ENCODE peak calls at places on chromosome 19, in eight cellular contexts. One of them, this sample, is unnamed.
A peak's percentile ranks its signal among the peaks of the same experiment; 100 is the strongest.

GRCh38 chr19:42152285-42152684 is 20.0 kb upstream of the POU2F2 start:
- DNase-seq in dermis blood vessel endothelial cell: no peak
- DNase-seq in natural killer cell: no peak
- DNase-seq in GM03348: no peak
- DNase-seq in activated CD4-positive, alpha-beta T cell treated with anti-CD3 and anti-CD28 coated beads, Interleukin-2, amount 10 ng/mL, durations not matched to agents 24 days and 14 days: no peak
- DNase-seq in Karpas-422: no peak
- DNase-seq in GDM1: no peak
- DNase-seq in COR-L47: no peak
- DNase-seq in this sample: no peak

GRCh38 chr19:4201798-4202197 is 19.3 kb downstream of the ANKRD24 start:
- DNase-seq in GDM1: no peak
- DNase-seq in natural killer cell: no peak
- DNase-seq in activated CD4-positive, alpha-beta T cell treated with anti-CD3 and anti-CD28 coated beads, Interleukin-2, amount 10 ng/mL, durations not matched to agents 24 days and 14 days: no peak
- DNase-seq in COR-L47: no peak
- DNase-seq in dermis blood vessel endothelial cell: no peak
- DNase-seq in GM03348: no peak
- DNase-seq in Karpas-422: no peak
- DNase-seq in this sample: no peak

GRCh38 chr19:43290568-43291359 is 21.4 kb upstream of the PSG9 start:
- DNase-seq in natural killer cell: no peak
- DNase-seq in Karpas-422: no peak
- DNase-seq in activated CD4-positive, alpha-beta T cell treated with anti-CD3 and anti-CD28 coated beads, Interleukin-2, amount 10 ng/mL, durations not matched to agents 24 days and 14 days: peak; percentile 69
- DNase-seq in COR-L47: no peak
- DNase-seq in dermis blood vessel endothelial cell: peak; percentile 11
- DNase-seq in GM03348: no peak
- DNase-seq in GDM1: no peak
- DNase-seq in this sample: no peak

GRCh38 chr19:51777570-51778460 is 16.8 kb downstream of the FPR2 start:
- DNase-seq in GM03348: peak; percentile 83
- DNase-seq in natural killer cell: no peak
- DNase-seq in GDM1: peak; percentile 66
- DNase-seq in activated CD4-positive, alpha-beta T cell treated with anti-CD3 and anti-CD28 coated beads, Interleukin-2, amount 10 ng/mL, durations not matched to agents 24 days and 14 days: peak; percentile 77
- DNase-seq in COR-L47: peak; percentile 37
- DNase-seq in Karpas-422: peak; percentile 93
- DNase-seq in dermis blood vessel endothelial cell: peak; percentile 88
- DNase-seq in this sample: peak; percentile 89

GRCh38 chr19:35055715-35056179 is 14.2 kb downstream of the HPN start:
- DNase-seq in activated CD4-positive, alpha-beta T cell treated with anti-CD3 and anti-CD28 coated beads, Interleukin-2, amount 10 ng/mL, durations not matched to agents 24 days and 14 days: no peak
- DNase-seq in COR-L47: peak; percentile 44
- DNase-seq in natural killer cell: no peak
- DNase-seq in dermis blood vessel endothelial cell: no peak
- DNase-seq in Karpas-422: peak; percentile 67
- DNase-seq in GM03348: no peak
- DNase-seq in GDM1: no peak
- DNase-seq in this sample: no peak

GRCh38 chr19:1232652-1233360 is 5.0 kb downstream of the CBARP start:
- DNase-seq in dermis blood vessel endothelial cell: peak; percentile 73
- DNase-seq in GM03348: no peak
- DNase-seq in COR-L47: no peak
- DNase-seq in activated CD4-positive, alpha-beta T cell treated with anti-CD3 and anti-CD28 coated beads, Interleukin-2, amount 10 ng/mL, durations not matched to agents 24 days and 14 days: no peak
- DNase-seq in Karpas-422: no peak
- DNase-seq in GDM1: peak; percentile 15
- DNase-seq in natural killer cell: no peak
- DNase-seq in this sample: no peak

GRCh38 chr19:16446108-16447014 is 25.4 kb downstream of the EPS15L1 start:
- DNase-seq in natural killer cell: no peak
- DNase-seq in GDM1: no peak
- DNase-seq in COR-L47: no peak
- DNase-seq in activated CD4-positive, alpha-beta T cell treated with anti-CD3 and anti-CD28 coated beads, Interleukin-2, amount 10 ng/mL, durations not matched to agents 24 days and 14 days: no peak
- DNase-seq in Karpas-422: peak; percentile 90
- DNase-seq in GM03348: no peak
- DNase-seq in dermis blood vessel endothelial cell: peak; percentile 98
- DNase-seq in this sample: no peak

GRCh38 chr19:12000152-12000981 is 35.1 kb downstream of the ZNF433 start:
- DNase-seq in dermis blood vessel endothelial cell: no peak
- DNase-seq in GDM1: no peak
- DNase-seq in COR-L47: no peak
- DNase-seq in natural killer cell: no peak
- DNase-seq in Karpas-422: no peak
- DNase-seq in activated CD4-positive, alpha-beta T cell treated with anti-CD3 and anti-CD28 coated beads, Interleukin-2, amount 10 ng/mL, durations not matched to agents 24 days and 14 days: no peak
- DNase-seq in GM03348: no peak
- DNase-seq in this sample: peak; percentile 20

GRCh38 chr19:14381689-14382474 is 638 bp downstream of the ADGRE5 start:
- DNase-seq in GDM1: no peak
- DNase-seq in dermis blood vessel endothelial cell: no peak
- DNase-seq in Karpas-422: no peak
- DNase-seq in GM03348: no peak
- DNase-seq in activated CD4-positive, alpha-beta T cell treated with anti-CD3 and anti-CD28 coated beads, Interleukin-2, amount 10 ng/mL, durations not matched to agents 24 days and 14 days: peak; percentile 96
- DNase-seq in natural killer cell: peak; percentile 72
- DNase-seq in COR-L47: no peak
- DNase-seq in this sample: peak; percentile 69

GRCh38 chr19:40528533-40529092 is 48.1 kb upstream of the SHKBP1 start:
- DNase-seq in dermis blood vessel endothelial cell: no peak
- DNase-seq in Karpas-422: no peak
- DNase-seq in GM03348: no peak
- DNase-seq in GDM1: no peak
- DNase-seq in natural killer cell: no peak
- DNase-seq in activated CD4-positive, alpha-beta T cell treated with anti-CD3 and anti-CD28 coated beads, Interleukin-2, amount 10 ng/mL, durations not matched to agents 24 days and 14 days: no peak
- DNase-seq in COR-L47: no peak
- DNase-seq in this sample: no peak

GRCh38 chr19:48878219-48879024 is 6.2 kb downstream of the PPP1R15A start:
- DNase-seq in activated CD4-positive, alpha-beta T cell treated with anti-CD3 and anti-CD28 coated beads, Interleukin-2, amount 10 ng/mL, durations not matched to agents 24 days and 14 days: peak; percentile 81
- DNase-seq in natural killer cell: peak; percentile 40
- DNase-seq in COR-L47: no peak
- DNase-seq in GM03348: peak; percentile 27
- DNase-seq in dermis blood vessel endothelial cell: peak; percentile 40
- DNase-seq in GDM1: no peak
- DNase-seq in Karpas-422: no peak
- DNase-seq in this sample: peak; percentile 36

GRCh38 chr19:10670187-10670586 is 16.0 kb downstream of the ILF3 start:
- DNase-seq in GDM1: no peak
- DNase-seq in dermis blood vessel endothelial cell: no peak
- DNase-seq in Karpas-422: no peak
- DNase-seq in GM03348: peak; percentile 61
- DNase-seq in activated CD4-positive, alpha-beta T cell treated with anti-CD3 and anti-CD28 coated beads, Interleukin-2, amount 10 ng/mL, durations not matched to agents 24 days and 14 days: no peak
- DNase-seq in natural killer cell: no peak
- DNase-seq in COR-L47: no peak
- DNase-seq in this sample: peak; percentile 83

This sample was measured in AG10803.